ENCODE peak calls at places on chromosomes 11 and 22, in eight cellular contexts. U is astrocyte of the hippocampus; Z is thoracic aorta; J is stimulated activated CD8-positive, alpha-beta memory T cell treated with anti-CD3 and anti-CD28 coated beads, Interleukin-15, amount 100 ng/mL, for 24 hours; A is choroid plexus epithelial cell; B is stromal cell of bone marrow; S is EH; L is H9. E is an unnamed sample.

GRCh38 chr11:131581006-131581405 is 210.6 kb downstream of the NTM start:
- DNase-seq in J (no peak), S (no peak), L (no peak), Z (no peak), A (peak; percentile 25), U (no peak), B (no peak), E (no peak)

GRCh38 chr22:32917577-32918375 is 116.3 kb downstream of the TIMP3 start:
- DNase-seq in Z (no peak), B (no peak), S (no peak), J (no peak), A (peak; percentile 63), U (peak; percentile 58), L (no peak), E (no peak)

GRCh38 chr11:61736310-61736709 is 16.1 kb upstream of the MYRF start:
- DNase-seq in A (no peak), L (no peak), Z (no peak), U (no peak), B (no peak), J (no peak), S (no peak), E (no peak)

GRCh38 chr11:16785520-16786128 is 47.2 kb downstream of the C11orf58 start:
- DNase-seq in Z (no peak), L (peak; percentile 76), B (peak; percentile 62), A (peak; percentile 89), J (peak; percentile 13), S (peak; percentile 80), U (peak; percentile 87), E (peak; percentile 78)

GRCh38 chr11:72308226-72309073 is 64.5 kb upstream of the PHOX2A start:
- DNase-seq in L (no peak), B (no peak), J (no peak), Z (no peak), U (peak; percentile 95), A (peak; percentile 89), S (peak; percentile 98), E (peak; percentile 93)

GRCh38 chr11:126318642-126319373 is 14.9 kb downstream of the DCPS start:
- DNase-seq in S (peak; percentile 94), L (no peak), J (no peak), B (peak; percentile 95), Z (no peak), U (peak; percentile 81), A (peak; percentile 94), E (peak; percentile 89)

GRCh38 chr11:59787816-59788215 is 22.8 kb downstream of the MRPL16 start:
- DNase-seq in U (peak; percentile 53), L (no peak), Z (no peak), B (no peak), J (no peak), A (peak; percentile 69), S (peak; percentile 88), E (peak; percentile 82)

GRCh38 chr11:132064987-132065620 is 694.7 kb downstream of the NTM start:
- DNase-seq in L (no peak), B (peak; percentile 87), U (peak; percentile 95), J (no peak), S (peak; percentile 100), A (peak; percentile 98), Z (no peak), E (peak; percentile 98)

GRCh38 chr11:61833478-61833877 is 5.4 kb downstream of the FADS2 start:
- DNase-seq in B (no peak), J (no peak), A (no peak), U (no peak), Z (no peak), L (no peak), S (no peak), E (no peak)

GRCh38 chr22:32788884-32789624 is 12.5 kb upstream of the TIMP3 start:
- DNase-seq in B (no peak), A (peak; percentile 79), S (peak; percentile 84), L (no peak), J (no peak), Z (no peak), U (peak; percentile 87), E (no peak)

GRCh38 chr11:28860898-28861297 is 752.7 kb downstream of the METTL15 start:
- DNase-seq in B (peak; percentile 39), J (no peak), U (peak; percentile 32), L (no peak), S (peak; percentile 71), Z (no peak), A (peak; percentile 80), E (peak; percentile 66)

GRCh38 chr22:22769434-22770279 is 118.0 kb upstream of the IGLL5 start:
- DNase-seq in S (peak; percentile 18), Z (no peak), U (no peak), L (no peak), J (no peak), A (no peak), B (no peak), E (no peak)

GRCh38 chr11:102495161-102496042 is 35.1 kb downstream of the MMP7 start:
- DNase-seq in S (peak; percentile 85), U (peak; percentile 90), L (peak; percentile 68), J (no peak), Z (no peak), A (peak; percentile 95), B (peak; percentile 71), E (peak; percentile 86)

GRCh38 chr22:17098379-17098819 is 13.6 kb downstream of the IL17RA start:
- DNase-seq in Z (no peak), S (no peak), B (no peak), L (no peak), J (no peak), U (no peak), A (no peak), E (no peak)

GRCh38 chr22:17258015-17258827 is 39.0 kb upstream of the ADA2 start:
- DNase-seq in A (peak; percentile 41), B (no peak), S (no peak), Z (no peak), L (peak; percentile 92), J (no peak), U (peak; percentile 78), E (no peak)

GRCh38 chr22:32622004-32622761 is 147.6 kb downstream of the FBXO7 start:
- DNase-seq in J (no peak), A (peak; percentile 92), S (peak; percentile 96), B (peak; percentile 39), Z (no peak), L (peak; percentile 75), U (peak; percentile 89), E (peak; percentile 38)

GRCh38 chr11:104343578-104343977 is 179.6 kb upstream of the PDGFD start:
- DNase-seq in S (no peak), J (no peak), Z (no peak), A (peak; percentile 43), B (no peak), U (no peak), L (no peak), E (peak; percentile 35)

GRCh38 chr11:64384981-64385952 is 26.3 kb downstream of the RPS6KA4 start:
- DNase-seq in U (no peak), L (no peak), J (no peak), B (no peak), Z (no peak), A (no peak), S (peak; percentile 15), E (peak; percentile 28)

GRCh38 chr11:30424851-30425250 is 101.9 kb downstream of the ARL14EP start:
- DNase-seq in B (no peak), Z (no peak), A (no peak), J (no peak), S (no peak), U (no peak), L (no peak), E (no peak)

GRCh38 chr11:102451693-102452460 is 688 bp downstream of the TMEM123 start:
- DNase-seq in S (peak; percentile 53), Z (no peak), B (peak; percentile 21), J (peak; percentile 48), A (peak; percentile 48), U (peak; percentile 71), L (peak; percentile 56), E (peak; percentile 71)

GRCh38 chr11:131668867-131669780 is 298.7 kb downstream of the NTM start:
- DNase-seq in B (no peak), J (no peak), U (peak; percentile 32), S (peak; percentile 59), A (peak; percentile 71), Z (no peak), L (peak; percentile 77), E (peak; percentile 69)

GRCh38 chr22:32602154-32602553 is 127.5 kb downstream of the FBXO7 start:
- DNase-seq in L (no peak), A (no peak), U (no peak), B (no peak), Z (no peak), J (no peak), S (no peak), E (no peak)

GRCh38 chr11:13238879-13239514 is 38.6 kb upstream of the BMAL1 start:
- DNase-seq in U (peak; percentile 60), Z (no peak), B (peak; percentile 22), S (peak; percentile 63), A (peak; percentile 69), J (peak; percentile 4), L (peak; percentile 72), E (peak; percentile 74)

GRCh38 chr22:26767351-26767970 is 110.1 kb downstream of the MIAT start:
- DNase-seq in Z (no peak), S (peak; percentile 57), B (no peak), J (no peak), L (no peak), A (no peak), U (no peak), E (no peak)

GRCh38 chr11:78910322-78910721 is 335.7 kb upstream of the NARS2 start:
- DNase-seq in L (no peak), Z (no peak), S (no peak), A (no peak), J (no peak), B (no peak), U (no peak), E (no peak)

GRCh38 chr11:6404341-6405038 is 14.2 kb downstream of the SMPD1 start:
- DNase-seq in U (no peak), J (no peak), B (no peak), A (peak; percentile 25), Z (no peak), S (peak; percentile 64), L (no peak), E (peak; percentile 56)

GRCh38 chr11:3644817-3645235 is at the start of gene ART1:
- DNase-seq in L (no peak), S (peak; percentile 31), Z (no peak), A (peak; percentile 9), J (no peak), B (no peak), U (no peak), E (peak; percentile 10)

GRCh38 chr22:46220921-46221320 is 29.2 kb downstream of the CDPF1 start:
- DNase-seq in L (no peak), A (peak; percentile 52), B (no peak), U (no peak), Z (no peak), S (peak; percentile 13), J (no peak), E (peak; percentile 56)

GRCh38 chr22:36009085-36009484 is 19.5 kb downstream of the RBFOX2 start:
- DNase-seq in L (no peak), S (peak; percentile 72), B (peak; percentile 27), A (peak; percentile 65), U (peak; percentile 54), Z (no peak), J (no peak), E (peak; percentile 62)

GRCh38 chr11:14789879-14790484 is 102.0 kb downstream of the CYP2R1 start:
- DNase-seq in A (peak; percentile 41), S (peak; percentile 14), L (no peak), Z (no peak), B (no peak), U (peak; percentile 21), J (no peak), E (peak; percentile 13)

GRCh38 chr11:102497061-102497460 is 33.5 kb downstream of the MMP7 start:
- DNase-seq in A (peak; percentile 54), U (peak; percentile 42), S (peak; percentile 73), J (no peak), B (no peak), L (no peak), Z (no peak), E (peak; percentile 62)

GRCh38 chr11:14748093-14748492 is 104.5 kb downstream of the PDE3B start:
- DNase-seq in B (no peak), Z (no peak), S (no peak), U (no peak), L (no peak), A (no peak), J (no peak), E (no peak)

GRCh38 chr11:10641314-10642206 is 52.0 kb downstream of the IRAG1 start:
- DNase-seq in J (no peak), U (no peak), Z (no peak), B (no peak), S (no peak), A (no peak), L (no peak), E (no peak)

GRCh38 chr11:64448599-64449380 is 89.8 kb downstream of the RPS6KA4 start:
- DNase-seq in Z (peak; percentile 47), B (peak; percentile 35), L (peak; percentile 92), J (peak; percentile 43), U (peak; percentile 86), A (peak; percentile 65), S (peak; percentile 77), E (peak; percentile 80)

E was measured in ELR.